ENCODE peak calls at places on chromosomes 16 and 17, in five cellular contexts. O is EL; A is M059J; G is stimulated activated CD4-positive, alpha-beta T cell treated with anti-CD3 and anti-CD28 coated beads, Interleukin-2, amount 100 ng/mL, for 24 hours; X is RWPE1. V is an unnamed sample.

GRCh38 chr17:40901981-40902862 is 17.2 kb upstream of the KRT20 start:
- DNase-seq in G (no peak), X (peak), A (peak), O (peak), V (no peak)

GRCh38 chr16:84484579-84485254 is 19.7 kb downstream of the MEAK7 start:
- DNase-seq in X (no peak), O (peak), A (peak), G (peak), V (no peak)

GRCh38 chr16:65494080-65494479 is 372.2 kb upstream of the CDH11 start:
- DNase-seq in A (no peak), G (no peak), O (no peak), X (no peak), V (no peak)

GRCh38 chr16:16150117-16150877 is 73.0 kb downstream of the ABCC6 start:
- DNase-seq in G (no peak), O (no peak), X (no peak), A (peak), V (no peak)

GRCh38 chr17:7549401-7550055 is 670 bp downstream of the TNFSF12 start:
- DNase-seq in O (no peak), X (no peak), A (no peak), G (peak), V (no peak)

GRCh38 chr17:47719411-47720152 is 13.5 kb upstream of the TBX21 start:
- DNase-seq in X (no peak), O (peak), A (peak), G (peak), V (peak)

GRCh38 chr16:26806641-26807040 is 260.1 kb upstream of the C16orf82 start:
- DNase-seq in A (no peak), X (no peak), G (no peak), O (no peak), V (no peak)

GRCh38 chr16:84737192-84737591 is 37.4 kb downstream of the USP10 start:
- DNase-seq in X (no peak), A (no peak), G (no peak), O (no peak), V (no peak)

GRCh38 chr16:67800252-67801046 is 5.9 kb downstream of the RANBP10 start:
- DNase-seq in O (no peak), X (no peak), A (no peak), G (no peak), V (no peak)

GRCh38 chr16:1673424-1674151 is 4.5 kb upstream of the JPT2 start:
- DNase-seq in A (no peak), G (no peak), X (no peak), O (no peak), V (no peak)

GRCh38 chr17:17154556-17154955 is 51.6 kb downstream of the PLD6 start:
- DNase-seq in G (no peak), O (no peak), X (no peak), A (no peak), V (no peak)

GRCh38 chr17:72408641-72409040 is 287.8 kb downstream of the SOX9 start:
- DNase-seq in X (no peak), A (no peak), G (no peak), O (no peak), V (no peak)

GRCh38 chr16:3924763-3925162 is 44.2 kb upstream of the CREBBP start:
- DNase-seq in X (no peak), O (no peak), A (no peak), G (no peak), V (no peak)

GRCh38 chr17:41211845-41212466 is 14.5 kb upstream of the KRTAP9-2 start:
- DNase-seq in O (peak), G (no peak), A (peak), X (peak), V (no peak)

GRCh38 chr17:65799454-65799853 is 238.0 kb upstream of the AXIN2 start:
- DNase-seq in G (peak), O (no peak), X (no peak), A (no peak), V (no peak)

GRCh38 chr16:55701442-55702319 is 45.9 kb downstream of the SLC6A2 start:
- DNase-seq in G (peak), O (peak), X (peak), A (peak), V (no peak)

GRCh38 chr16:4316732-4317461 is 1.0 kb downstream of the GLIS2 start:
- DNase-seq in A (peak), G (no peak), O (peak), X (no peak), V (peak)

GRCh38 chr16:56281256-56281805 is 90.0 kb downstream of the GNAO1 start:
- DNase-seq in G (no peak), O (peak), A (peak), X (peak), V (no peak)

GRCh38 chr16:80344570-80344969 is 196.2 kb upstream of the DYNLRB2 start:
- DNase-seq in X (no peak), G (no peak), A (no peak), O (no peak), V (no peak)

GRCh38 chr17:41917192-41917591 is 1.6 kb downstream of the ACLY start:
- DNase-seq in O (peak), G (no peak), A (peak), X (peak), V (peak)

GRCh38 chr17:74361613-74362391 is at the start of gene BTBD17:
- DNase-seq in O (no peak), A (peak), X (no peak), G (peak), V (peak)

GRCh38 chr17:3635474-3636153 is 436 bp downstream of the SHPK start:
- DNase-seq in X (peak), A (peak), G (no peak), O (no peak), V (no peak)

GRCh38 chr17:1577186-1577585 is 14.6 kb upstream of the PITPNA start:
- DNase-seq in A (peak), G (no peak), X (peak), O (peak), V (peak)

GRCh38 chr16:4679854-4680636 is 13.3 kb upstream of the NUDT16L1 start:
- DNase-seq in G (no peak), A (no peak), O (no peak), X (peak), V (peak)

GRCh38 chr16:81752876-81753227 is 26.2 kb upstream of the PLCG2 start:
- DNase-seq in A (no peak), O (no peak), X (no peak), G (no peak), V (no peak)

GRCh38 chr17:45307290-45308015 is 9.4 kb downstream of the MAP3K14 start:
- DNase-seq in A (peak), X (peak), G (peak), O (peak), V (peak)

GRCh38 chr17:77312786-77313599 is 172.2 kb downstream of the SEC14L1 start:
- DNase-seq in X (no peak), A (peak), O (peak), G (no peak), V (no peak)